ENCODE peak calls at places on chromosomes 12 and 14, in six cellular contexts. F is KG1, A is small intestine, X is AG08396, E is GM13977, T is cardiac fibroblast. V is an unnamed sample.

GRCh38 chr12:42957136-42957535 is 367.6 kb upstream of the PRICKLE1 start:
- DNase-seq in X (no peak), T (no peak), A (no peak), E (no peak), F (no peak), V (no peak)

GRCh38 chr12:131097247-131098177 is 143.8 kb downstream of the ADGRD1 start:
- DNase-seq in X (no peak), E (no peak), A (no peak), F (no peak), T (no peak), V (no peak)

GRCh38 chr12:59393506-59393905 is 202.3 kb upstream of the SLC16A7 start:
- DNase-seq in F (no peak), T (no peak), A (no peak), X (no peak), E (no peak), V (no peak)

GRCh38 chr12:42571327-42572009 is 18.1 kb downstream of the PRICKLE1 start:
- DNase-seq in A (no peak), F (no peak), X (no peak), T (no peak), E (no peak), V (no peak)

GRCh38 chr14:58792421-58792820 is 154.7 kb downstream of the DACT1 start:
- DNase-seq in E (no peak), X (no peak), F (no peak), T (peak; percentile 36), A (no peak), V (no peak)

GRCh38 chr12:48197549-48197966 is 5.5 kb downstream of the OR10AD1 start:
- DNase-seq in X (no peak), A (peak; percentile 56), F (no peak), T (peak; percentile 55), E (peak; percentile 36), V (no peak)

GRCh38 chr14:100486025-100486828 is 101.0 kb downstream of the BEGAIN start:
- DNase-seq in T (peak; percentile 63), A (peak; percentile 20), E (peak; percentile 77), X (peak; percentile 82), F (peak; percentile 13), V (peak; percentile 76)

GRCh38 chr12:110338754-110339153 is 57.7 kb downstream of the ATP2A2 start:
- DNase-seq in T (no peak), X (no peak), E (no peak), F (no peak), A (no peak), V (no peak)

GRCh38 chr12:121059031-121059898 is 20.2 kb upstream of the OASL start:
- DNase-seq in X (no peak), F (no peak), T (no peak), E (no peak), A (no peak), V (no peak)

GRCh38 chr12:128008341-128008740 is 258.6 kb upstream of the TMEM132C start:
- DNase-seq in E (no peak), A (no peak), T (peak; percentile 9), X (peak; percentile 23), F (no peak), V (no peak)

GRCh38 chr12:54360717-54361456 is 3.4 kb downstream of the GPR84 start:
- DNase-seq in E (no peak), F (no peak), X (no peak), T (peak; percentile 87), A (peak; percentile 80), V (peak; percentile 46)

GRCh38 chr12:88650715-88651114 is 70.4 kb upstream of the KITLG start:
- DNase-seq in T (peak; percentile 80), A (no peak), E (no peak), X (peak; percentile 11), F (no peak), V (no peak)

GRCh38 chr14:54814076-54814475 is 88.5 kb downstream of the GCH1 start:
- DNase-seq in E (no peak), A (no peak), F (no peak), T (no peak), X (no peak), V (no peak)

GRCh38 chr14:23141706-23142467 is 22.8 kb upstream of the CEBPE start:
- DNase-seq in F (no peak), A (no peak), E (no peak), T (peak; percentile 12), X (peak; percentile 65), V (peak; percentile 52)

GRCh38 chr12:102797513-102797912 is 119.5 kb downstream of the PAH start:
- DNase-seq in E (no peak), F (no peak), X (no peak), T (no peak), A (no peak), V (no peak)

GRCh38 chr12:21860534-21860933 is 80.7 kb downstream of the ABCC9 start:
- DNase-seq in A (no peak), X (no peak), E (no peak), F (no peak), T (no peak), V (no peak)

V was measured in RWPE1.